ENCODE peak calls at places on chromosomes 4 and X, in eight cellular contexts. N is psoas muscle, D is SJSA1, A is HepG2, L is OCI-LY7, M is cardiac muscle cell, F is lung, W is mucosa of descending colon. B is an unnamed sample.

GRCh38 chr4:182495111-182495510 is 251.9 kb downstream of the TENM3 start:
- DNase-seq in N (no peak), D (no peak), A (no peak), L (no peak), M (no peak), F (no peak), W (no peak), B (no peak)

GRCh38 chrX:93420090-93420489 is 253.3 kb downstream of the NAP1L3 start:
- DNase-seq in N (no peak), D (no peak), A (no peak), L (no peak), M (peak; percentile 19), F (no peak), W (no peak), B (no peak)

GRCh38 chr4:15754323-15754722 is 23.8 kb upstream of the CD38 start:
- DNase-seq in N (no peak), D (peak; percentile 65), A (no peak), L (peak; percentile 17), M (no peak), F (no peak), W (no peak), B (no peak)

GRCh38 chrX:118627084-118627758 is 100.2 kb upstream of the IL13RA1 start:
- DNase-seq in N (no peak), D (no peak), A (peak; percentile 5), L (peak; percentile 2), M (no peak), F (no peak), W (no peak), B (no peak)

GRCh38 chr4:64617813-64618212 is 208.6 kb upstream of the TECRL start:
- DNase-seq in N (no peak), D (no peak), A (no peak), L (no peak), M (no peak), F (no peak), W (no peak), B (no peak)

GRCh38 chr4:126939401-126939800 is 693.4 kb upstream of the INTU start:
- DNase-seq in N (no peak), D (peak; percentile 75), A (no peak), L (no peak), M (no peak), F (no peak), W (no peak), B (no peak)

GRCh38 chr4:47913858-47914218 is 545 bp downstream of the NFXL1 start:
- DNase-seq in N (peak; percentile 68), D (no peak), A (peak; percentile 13), L (peak; percentile 49), M (peak; percentile 38), F (peak; percentile 44), W (peak; percentile 74), B (peak; percentile 86)

GRCh38 chr4:54152846-54153600 is 53.1 kb downstream of the GSX2 start:
- DNase-seq in N (no peak), D (peak; percentile 53), A (no peak), L (no peak), M (no peak), F (no peak), W (no peak), B (no peak)

GRCh38 chrX:45749375-45749774 is 548.7 kb upstream of the DIPK2B start:
- DNase-seq in N (no peak), D (no peak), A (no peak), L (no peak), M (no peak), F (no peak), W (no peak), B (no peak)

GRCh38 chr4:145293658-145294057 is 113.3 kb upstream of the OTUD4 start:
- DNase-seq in N (no peak), D (no peak), A (no peak), L (no peak), M (no peak), F (no peak), W (no peak), B (no peak)

GRCh38 chr4:145287351-145287750 is 107.0 kb upstream of the OTUD4 start:
- DNase-seq in N (no peak), D (no peak), A (no peak), L (no peak), M (no peak), F (no peak), W (no peak), B (no peak)

GRCh38 chr4:145290953-145291352 is 110.6 kb upstream of the OTUD4 start:
- DNase-seq in N (no peak), D (no peak), A (no peak), L (no peak), M (no peak), F (no peak), W (no peak), B (no peak)

GRCh38 chr4:145285928-145286327 is 105.5 kb upstream of the OTUD4 start:
- DNase-seq in N (no peak), D (no peak), A (no peak), L (no peak), M (no peak), F (no peak), W (no peak), B (no peak)

DNA sequence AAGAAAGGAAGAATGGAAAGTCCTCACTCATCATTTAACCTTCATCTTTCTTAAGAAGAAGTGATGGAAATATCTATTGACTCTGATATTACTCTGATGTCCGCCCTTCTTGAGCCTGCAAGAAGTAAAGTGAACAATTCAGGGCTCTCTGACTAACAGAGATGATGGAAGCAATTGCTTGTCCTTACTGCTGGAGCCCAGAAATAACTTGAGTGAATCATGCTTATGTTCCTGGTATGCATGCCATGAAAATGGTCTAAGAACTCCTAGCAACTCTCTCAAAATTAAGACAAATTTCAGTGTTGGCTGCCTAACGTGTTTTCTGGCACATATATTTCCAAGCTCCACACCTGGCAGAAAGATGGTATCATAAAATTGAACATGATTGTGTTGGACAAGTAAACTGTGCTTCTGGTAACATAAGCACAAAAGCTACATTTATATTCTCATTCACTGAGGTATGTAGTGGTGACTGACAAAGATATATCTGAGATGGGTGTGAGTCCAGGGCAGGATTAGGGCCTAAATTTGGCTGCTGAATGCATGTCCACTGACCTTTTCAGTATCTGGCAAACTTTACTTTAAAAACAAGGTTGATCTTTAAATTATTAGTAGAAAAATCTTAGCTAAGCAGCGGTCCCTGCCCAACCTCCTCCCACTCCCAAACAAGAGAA is 109.2 kb upstream of the OTUD4 start:
- DNase-seq in N (no peak), D (no peak), A (no peak), L (no peak), M (no peak), F (no peak), W (no peak), B (no peak)
- H3K9me3 ChIP-seq in N (no peaks in the 10 kb centered on the region), D (no peaks in the 10 kb centered on the region), A (no peaks in the 10 kb centered on the region), L (no peaks in the 10 kb centered on the region), M (no peaks in the 10 kb centered on the region), F (no peaks in the 10 kb centered on the region), W (no peaks in the 10 kb centered on the region), B (no peaks in the 10 kb centered on the region)

GRCh38 chrX:119673336-119673735 is 19.6 kb downstream of the SEPTIN6 start:
- DNase-seq in N (no peak), D (no peak), A (no peak), L (no peak), M (no peak), F (no peak), W (no peak), B (no peak)

GRCh38 chrX:119672252-119672825 is 20.6 kb downstream of the SEPTIN6 start:
- DNase-seq in N (no peak), D (no peak), A (peak; percentile 67), L (no peak), M (no peak), F (no peak), W (no peak), B (no peak)

GRCh38 chrX:119667111-119667928 is 25.6 kb downstream of the SEPTIN6 start:
- DNase-seq in N (no peak), D (no peak), A (no peak), L (no peak), M (no peak), F (no peak), W (no peak), B (no peak)

GRCh38 chrX:119669424-119670037 is 23.4 kb downstream of the SEPTIN6 start:
- DNase-seq in N (no peak), D (peak; percentile 29), A (peak; percentile 80), L (no peak), M (peak; percentile 29), F (no peak), W (no peak), B (no peak)
- H3K4me1 ChIP-seq in N (no peaks in the 10 kb centered on the region), D (peaks cover 5% of the 10 kb centered on the region), A (peaks cover 35% of the 10 kb centered on the region), L (peaks cover 37% of the 10 kb centered on the region), M (no peaks in the 10 kb centered on the region), F (peaks cover 4% of the 10 kb centered on the region), W (no peaks in the 10 kb centered on the region), B (peaks cover 5% of the 10 kb centered on the region)

GRCh38 chr4:1227817-1228216 is 21.1 kb downstream of the CTBP1 start:
- DNase-seq in N (no peak), D (no peak), A (no peak), L (no peak), M (no peak), F (no peak), W (no peak), B (no peak)

GRCh38 chr4:1223841-1224809 is 24.8 kb downstream of the CTBP1 start:
- DNase-seq in N (no peak), D (no peak), A (no peak), L (no peak), M (no peak), F (no peak), W (no peak), B (no peak)

GRCh38 chr4:1226598-1226997 is 22.3 kb downstream of the CTBP1 start:
- DNase-seq in N (no peak), D (no peak), A (no peak), L (no peak), M (no peak), F (no peak), W (no peak), B (no peak)

GRCh38 chr4:1225272-1226166 is 23.4 kb downstream of the CTBP1 start:
- DNase-seq in N (no peak), D (no peak), A (no peak), L (no peak), M (no peak), F (no peak), W (no peak), B (no peak)

DNA sequence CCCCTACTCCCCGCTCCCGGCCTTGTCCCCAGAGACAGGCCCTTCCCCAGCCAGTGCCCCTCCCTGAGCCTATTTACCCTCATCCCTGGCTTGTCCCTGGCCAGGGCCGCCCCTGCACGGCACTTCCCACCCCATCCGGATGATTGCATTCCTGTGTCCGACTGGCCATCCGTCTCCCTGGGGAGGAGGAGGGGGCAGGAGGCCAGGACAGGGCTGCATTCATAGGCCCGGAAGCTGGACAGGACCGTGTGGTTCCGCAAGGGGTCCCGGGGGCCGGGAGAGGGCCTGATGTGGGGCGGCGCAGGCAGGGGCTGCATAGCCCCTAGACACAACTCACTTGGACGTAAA is 22.8 kb downstream of the CTBP1 start:
- DNase-seq in N (peak; percentile 83), D (no peak), A (no peak), L (no peak), M (no peak), F (no peak), W (no peak), B (no peak)
- H3K36me3 ChIP-seq in N (peaks cover 4% of the 10 kb centered on the region), D (peaks cover 23% of the 10 kb centered on the region), A (peaks cover 36% of the 10 kb centered on the region), L (peaks cover 90% of the 10 kb centered on the region), M (peaks cover 37% of the 10 kb centered on the region), F (peaks cover 96% of the 10 kb centered on the region), W (peaks cover 6% of the 10 kb centered on the region), B (no peaks in the 10 kb centered on the region)

DNA sequence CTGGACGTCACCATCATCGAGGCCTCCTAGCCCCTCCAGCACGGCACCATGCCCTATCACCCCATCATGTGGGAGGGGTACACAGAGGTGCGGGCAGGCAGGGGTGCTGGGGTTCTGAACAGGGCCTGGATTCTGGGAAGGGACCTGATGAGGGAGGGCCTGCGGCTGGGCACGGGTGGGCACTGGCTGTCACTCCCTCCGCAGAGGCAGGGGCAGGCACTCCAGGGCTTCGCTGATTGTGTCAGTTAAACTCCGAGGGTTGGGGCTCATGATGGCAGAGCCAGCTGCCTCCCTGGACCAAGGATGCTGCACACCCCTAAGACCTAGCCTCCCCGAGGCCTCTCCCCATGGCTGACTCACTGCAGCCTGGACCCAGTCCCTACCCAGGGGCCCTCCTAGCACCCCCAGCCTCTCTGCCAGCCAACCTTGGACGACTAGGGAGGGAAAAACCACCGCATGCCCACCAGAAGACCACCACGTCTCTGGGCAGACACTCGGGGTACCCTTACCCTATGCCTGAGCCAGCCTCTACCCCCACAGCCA is 45.9 kb downstream of the ZFYVE28 start:
- DNase-seq in N (no peak), D (no peak), A (no peak), L (no peak), M (no peak), F (no peak), W (no peak), B (no peak)
- H3K9me3 ChIP-seq in N (peaks cover 5% of the 10 kb centered on the region), D (no peaks in the 10 kb centered on the region), A (no peaks in the 10 kb centered on the region), L (peaks cover 6% of the 10 kb centered on the region), M (no peaks in the 10 kb centered on the region), F (peaks cover 4% of the 10 kb centered on the region), W (peaks cover 5% of the 10 kb centered on the region), B (no peaks in the 10 kb centered on the region)